ENCODE peak calls at places on chromosome 17, in nine cellular contexts. L is body of pancreas, Y is heart left ventricle, F is right lobe of liver, T is A549, Z is HCT116, V is upper lobe of left lung, G is gastrocnemius medialis, U is IMR-90. B is an unnamed sample.

GRCh38 chr17:6554871-6555330 is 1.5 kb downstream of the PITPNM3 start:
- ATAC-seq in L (no peak), Y (no peak), F (peak), T (no peak), Z (no peak), V (peak), G (no peak), U (no peak), B (no peak)

GRCh38 chr17:5553479-5553878 is 30.8 kb downstream of the NLRP1 start:
- ATAC-seq in L (no peak), Y (no peak), F (no peak), T (no peak), Z (no peak), V (peak), G (no peak), U (no peak), B (no peak)

GRCh38 chr17:57106836-57107497 is 21.9 kb downstream of the AKAP1 start:
- ATAC-seq in L (no peak), Y (no peak), F (no peak), T (peak), Z (peak), V (no peak), G (no peak), U (no peak), B (no peak)

GRCh38 chr17:32445976-32446375 is 1.7 kb downstream of the PSMD11 start:
- ATAC-seq in L (no peak), Y (no peak), F (no peak), T (no peak), Z (no peak), V (no peak), G (no peak), U (no peak), B (no peak)

GRCh38 chr17:82098939-82099765 is 1.1 kb upstream of the FASN start:
- ATAC-seq in L (peak), Y (peak), F (no peak), T (peak), Z (peak), V (no peak), G (no peak), U (no peak), B (peak)

GRCh38 chr17:64061157-64061898 is 40.9 kb upstream of the ICAM2 start:
- ATAC-seq in L (no peak), Y (no peak), F (peak), T (no peak), Z (no peak), V (no peak), G (no peak), U (no peak), B (no peak)

GRCh38 chr17:21166599-21167265 is 40.0 kb downstream of the DHRS7B start:
- ATAC-seq in L (no peak), Y (peak), F (peak), T (no peak), Z (no peak), V (no peak), G (peak), U (peak), B (peak)

GRCh38 chr17:82734987-82735866 is at the start of gene FN3K:
- ATAC-seq in L (peak), Y (peak), F (peak), T (peak), Z (peak), V (peak), G (peak), U (peak), B (peak)

GRCh38 chr17:62307196-62307595 is 73.2 kb upstream of the EFCAB3 start:
- ATAC-seq in L (no peak), Y (no peak), F (no peak), T (no peak), Z (no peak), V (no peak), G (no peak), U (no peak), B (no peak)

GRCh38 chr17:79478051-79478461 is 132.8 kb downstream of the RBFOX3 start:
- ATAC-seq in L (no peak), Y (no peak), F (no peak), T (no peak), Z (no peak), V (no peak), G (no peak), U (peak), B (no peak)

GRCh38 chr17:50100480-50100883 is 5.3 kb downstream of the PDK2 start:
- ATAC-seq in L (no peak), Y (no peak), F (no peak), T (no peak), Z (no peak), V (no peak), G (no peak), U (no peak), B (no peak)

GRCh38 chr17:40348136-40348504 is 16.4 kb downstream of the GJD3 start:
- ATAC-seq in L (no peak), Y (no peak), F (no peak), T (no peak), Z (no peak), V (no peak), G (no peak), U (no peak), B (no peak)

GRCh38 chr17:8304181-8304910 is 5.7 kb upstream of the ARHGEF15 start:
- ATAC-seq in L (no peak), Y (no peak), F (no peak), T (peak), Z (peak), V (no peak), G (no peak), U (no peak), B (no peak)

GRCh38 chr17:3906881-3907280 is 9.4 kb downstream of the P2RX1 start:
- ATAC-seq in L (no peak), Y (no peak), F (no peak), T (no peak), Z (no peak), V (no peak), G (no peak), U (no peak), B (no peak)

GRCh38 chr17:3910420-3911270 is 5.6 kb downstream of the P2RX1 start:
- ATAC-seq in L (no peak), Y (no peak), F (no peak), T (no peak), Z (no peak), V (no peak), G (no peak), U (no peak), B (no peak)

GRCh38 chr17:3909257-3909656 is 7.0 kb downstream of the P2RX1 start:
- ATAC-seq in L (no peak), Y (no peak), F (no peak), T (no peak), Z (no peak), V (no peak), G (no peak), U (no peak), B (no peak)

GRCh38 chr17:3905017-3905486 is 11.2 kb downstream of the P2RX1 start:
- ATAC-seq in L (peak), Y (no peak), F (no peak), T (no peak), Z (no peak), V (no peak), G (no peak), U (no peak), B (no peak)

DNA sequence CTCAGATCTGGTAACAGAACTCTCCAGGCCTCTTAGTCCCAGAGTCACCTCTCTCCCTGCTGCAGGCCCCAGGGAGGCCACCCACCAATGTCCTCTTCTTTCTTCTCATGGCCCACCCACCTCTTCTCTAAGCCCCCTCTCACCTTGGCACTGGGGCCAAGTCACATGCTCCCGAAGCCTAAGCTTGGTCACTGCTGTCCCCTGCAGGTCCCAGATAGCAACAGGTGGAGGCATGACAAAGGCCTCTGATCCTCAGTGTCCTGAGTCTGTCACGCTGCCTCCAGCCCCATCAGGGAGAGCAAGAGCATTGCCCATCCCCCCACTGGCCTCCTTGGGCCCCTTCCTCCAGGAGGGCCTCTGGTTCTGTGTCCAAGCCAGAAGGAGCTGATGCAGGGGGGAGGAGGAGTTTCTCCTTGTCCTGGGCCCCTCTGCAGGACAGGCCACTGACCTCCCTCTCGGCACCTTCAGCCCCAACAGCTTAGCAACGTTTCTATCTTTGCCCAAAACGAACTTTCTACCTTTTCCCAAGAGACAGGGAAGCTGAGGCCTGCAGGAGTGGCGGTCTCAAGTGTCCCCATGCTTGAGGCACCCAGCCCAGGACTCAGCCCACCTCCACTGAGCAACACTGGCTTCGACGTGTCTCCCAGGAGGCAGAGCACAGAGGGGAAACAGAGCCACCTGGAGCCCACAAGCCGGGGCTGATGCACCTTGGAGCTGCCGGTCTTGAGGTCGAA is 8.6 kb downstream of the P2RX1 start:
- ATAC-seq in L (no peak), Y (no peak), F (no peak), T (peak), Z (peak), V (no peak), G (no peak), U (no peak), B (no peak)
- TF ChIP-seq POLR2A in L (no peak), Y (no peak), F (no peak), T (no peak), Z (no peak), V (no peak), G (no peak), U (no peak), B (no peak)

DNA sequence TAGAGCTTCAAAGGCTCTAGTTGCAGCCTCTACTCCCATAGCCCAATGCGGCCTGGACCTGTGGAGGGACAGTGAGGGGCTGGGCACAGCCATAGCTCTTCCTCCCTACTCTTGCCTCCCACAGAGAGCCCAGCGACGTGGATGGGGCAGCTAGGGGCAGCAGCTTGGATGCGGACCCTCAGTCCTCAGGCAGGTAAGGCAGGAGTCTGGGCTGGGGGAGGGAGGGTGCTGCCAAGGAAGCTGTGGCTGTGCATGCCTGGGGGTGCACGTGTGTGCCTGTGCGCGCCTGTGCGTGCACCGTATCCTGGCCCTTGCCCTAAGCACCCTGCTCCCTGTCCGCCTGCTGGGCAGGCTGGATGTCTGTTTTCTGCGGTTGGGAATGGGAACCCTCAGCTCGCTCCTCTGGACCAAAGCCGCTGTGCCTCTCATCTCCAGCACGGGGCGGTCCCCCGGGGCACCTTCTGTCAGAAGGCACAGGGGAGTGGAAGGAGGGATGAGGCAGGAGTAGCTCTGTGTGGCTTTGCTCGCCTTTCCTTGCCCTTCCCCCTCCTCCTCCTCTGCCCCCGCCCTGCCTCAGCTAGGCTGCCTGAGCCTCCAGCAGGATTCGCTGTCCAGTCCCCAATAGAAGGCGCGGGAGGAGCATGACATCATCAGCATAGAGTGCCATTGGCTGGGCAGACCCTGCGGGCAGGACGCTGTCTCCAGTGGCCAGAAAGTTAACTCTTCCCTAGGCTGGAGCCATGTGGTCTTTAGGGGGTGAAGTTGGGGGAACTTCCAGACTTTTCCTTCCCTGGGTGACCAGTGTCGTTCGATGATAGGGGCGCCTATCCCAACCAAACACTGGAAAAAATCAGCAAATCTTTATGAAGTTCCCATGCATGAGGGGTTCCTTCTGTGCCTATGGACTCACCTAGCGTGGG is 797 bp downstream of the PRCD start:
- ATAC-seq in L (peak), Y (peak), F (peak), T (peak), Z (peak), V (peak), G (peak), U (peak), B (peak)
- TF ChIP-seq POLR2A in L (peak), Y (no peak), F (no peak), T (peak), Z (peak), V (no peak), G (peak), U (no peak), B (no peak)

GRCh38 chr17:67555855-67556254 is 161.9 kb upstream of the NOL11 start:
- ATAC-seq in L (no peak), Y (no peak), F (no peak), T (no peak), Z (no peak), V (no peak), G (no peak), U (no peak), B (no peak)

GRCh38 chr17:67558740-67559380 is 158.9 kb upstream of the NOL11 start:
- ATAC-seq in L (peak), Y (peak), F (no peak), T (no peak), Z (no peak), V (no peak), G (no peak), U (no peak), B (peak)

GRCh38 chr17:67557052-67557845 is 160.5 kb upstream of the NOL11 start:
- ATAC-seq in L (no peak), Y (no peak), F (no peak), T (no peak), Z (no peak), V (no peak), G (no peak), U (no peak), B (no peak)

GRCh38 chr17:67559381-67559966 is 158.3 kb upstream of the NOL11 start:
- ATAC-seq in L (no peak), Y (no peak), F (no peak), T (no peak), Z (peak), V (no peak), G (no peak), U (no peak), B (no peak)

DNA sequence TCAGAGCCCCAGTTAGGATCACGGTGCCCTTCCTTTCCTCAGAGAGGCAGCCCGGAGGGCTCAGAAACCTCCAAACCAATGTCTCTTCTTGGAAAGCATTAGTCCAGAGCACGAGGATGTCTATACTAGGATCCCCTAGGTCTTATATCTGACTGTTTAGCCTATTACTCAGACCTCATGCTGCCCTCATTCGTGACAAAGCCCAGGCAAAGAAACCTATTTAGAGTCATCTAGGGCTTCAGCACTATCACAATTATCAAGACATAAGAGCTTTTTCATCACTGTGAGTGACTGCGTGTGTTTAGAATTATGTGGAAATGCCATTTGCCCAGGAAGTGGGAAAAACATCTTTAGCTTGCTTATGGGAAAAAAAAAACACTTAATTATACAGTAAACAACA is 159.8 kb upstream of the NOL11 start:
- ATAC-seq in L (no peak), Y (no peak), F (no peak), T (no peak), Z (no peak), V (no peak), G (no peak), U (peak), B (no peak)
- TF ChIP-seq POLR2A in L (no peak), Y (no peak), F (no peak), T (no peak), Z (no peak), V (no peak), G (no peak), U (no peak), B (no peak)

GRCh38 chr17:67376892-67377726 is at the start of gene PITPNC1:
- ATAC-seq in L (peak), Y (peak), F (peak), T (peak), Z (peak), V (peak), G (peak), U (peak), B (peak)
- TF ChIP-seq POLR2A in L (peak), Y (peak), F (peak), T (peak), Z (peak), V (peak), G (peak), U (peak), B (peak)

DNA sequence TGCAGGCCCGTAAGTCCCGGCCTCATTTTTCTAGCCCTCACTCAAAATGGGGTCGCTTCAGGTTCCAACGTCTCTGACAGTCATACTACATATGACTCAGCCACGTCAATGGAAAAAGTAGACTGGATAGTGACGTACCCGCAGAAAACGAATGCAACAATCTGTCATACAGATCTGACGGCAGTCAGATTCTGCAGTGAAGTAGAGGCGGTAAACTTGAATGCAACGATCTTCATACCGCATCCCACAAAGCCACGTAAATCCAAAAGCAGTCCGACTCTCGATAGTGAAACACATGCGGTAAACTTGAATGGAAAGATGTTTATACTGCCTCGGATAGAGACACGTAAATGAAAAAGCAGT is 38.4 kb upstream of the ARL4D start:
- ATAC-seq in L (peak), Y (peak), F (peak), T (peak), Z (no peak), V (no peak), G (peak), U (peak), B (peak)
- TF ChIP-seq POLR2A in L (no peak), Y (no peak), F (no peak), T (no peak), Z (no peak), V (no peak), G (no peak), U (no peak), B (no peak)

GRCh38 chr17:39155654-39156053 is 4.2 kb upstream of the PLXDC1 start:
- ATAC-seq in L (no peak), Y (no peak), F (no peak), T (no peak), Z (no peak), V (no peak), G (no peak), U (no peak), B (no peak)

GRCh38 chr17:39151680-39152058 is 232 bp upstream of the PLXDC1 start:
- ATAC-seq in L (no peak), Y (no peak), F (no peak), T (no peak), Z (no peak), V (no peak), G (no peak), U (no peak), B (no peak)

GRCh38 chr17:39152134-39152884 is 872 bp upstream of the PLXDC1 start:
- ATAC-seq in L (no peak), Y (peak), F (no peak), T (no peak), Z (peak), V (no peak), G (no peak), U (no peak), B (no peak)

GRCh38 chr17:39150795-39151679 is at the start of gene PLXDC1:
- ATAC-seq in L (no peak), Y (no peak), F (no peak), T (no peak), Z (no peak), V (no peak), G (no peak), U (no peak), B (no peak)

DNA sequence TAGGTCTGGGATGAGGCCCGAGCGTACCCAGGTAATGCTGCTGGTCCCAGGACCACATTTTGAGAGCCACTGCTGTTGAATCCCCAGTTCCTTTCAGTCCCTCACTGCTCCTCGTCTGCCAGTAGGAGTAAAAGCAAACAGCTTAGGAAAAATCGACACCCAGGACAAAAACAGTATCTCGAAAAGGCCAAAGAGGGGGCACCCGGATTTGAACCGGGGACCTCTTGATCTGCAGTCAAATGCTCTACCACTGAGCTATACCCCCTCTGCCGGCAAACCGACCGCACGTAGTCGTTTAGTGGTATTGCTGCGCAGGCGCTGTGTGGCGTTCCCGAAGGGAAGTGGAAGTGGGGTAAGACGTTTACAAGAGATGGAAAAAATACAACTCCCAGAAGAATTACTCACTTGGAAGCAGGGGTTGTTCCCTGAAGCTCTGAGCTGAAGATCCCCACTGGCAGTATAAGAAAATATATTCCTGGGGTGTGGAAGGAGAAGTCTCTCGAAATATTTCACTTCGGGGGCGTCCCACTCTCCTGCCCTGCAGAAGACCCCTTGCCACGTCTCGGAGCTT is 2.2 kb upstream of the PLXDC1 start:
- ATAC-seq in L (peak), Y (peak), F (peak), T (peak), Z (peak), V (peak), G (peak), U (peak), B (peak)
- TF ChIP-seq POLR2A in L (no peak), Y (no peak), F (no peak), T (no peak), Z (no peak), V (peak), G (peak), U (no peak), B (no peak)

B was measured in gastroesophageal sphincter.